ENCODE peak calls at places on chromosomes 5 and 9, in six cellular contexts. One of them, this sample, is unnamed.

GRCh38 chr5:151079838-151080619 is 805 bp downstream of the TNIP1 start:
- DNase-seq in A549: peak
- DNase-seq in stimulated activated CD4-positive, alpha-beta T cell treated with anti-CD3 and anti-CD28 coated beads, Interleukin-2, amount 100 ng/mL, for 48 hours: peak
- DNase-seq in astrocyte of the cerebellum: no peak
- DNase-seq in prostate gland: peak
- DNase-seq in activated T-cell treated with anti-CD3 and anti-CD28 coated beads, Interleukin-2, amount 50 U/mL, for 72 hours: peak
- DNase-seq in this sample: no peak

GRCh38 chr5:122404653-122405362 is 92.8 kb downstream of the SNCAIP start:
- DNase-seq in stimulated activated CD4-positive, alpha-beta T cell treated with anti-CD3 and anti-CD28 coated beads, Interleukin-2, amount 100 ng/mL, for 48 hours: no peak
- DNase-seq in activated T-cell treated with anti-CD3 and anti-CD28 coated beads, Interleukin-2, amount 50 U/mL, for 72 hours: no peak
- DNase-seq in astrocyte of the cerebellum: no peak
- DNase-seq in A549: no peak
- DNase-seq in prostate gland: no peak
- DNase-seq in this sample: no peak

GRCh38 chr9:84206801-84207200 is 133.8 kb downstream of the SLC28A3 start:
- DNase-seq in prostate gland: no peak
- DNase-seq in A549: no peak
- DNase-seq in activated T-cell treated with anti-CD3 and anti-CD28 coated beads, Interleukin-2, amount 50 U/mL, for 72 hours: no peak
- DNase-seq in stimulated activated CD4-positive, alpha-beta T cell treated with anti-CD3 and anti-CD28 coated beads, Interleukin-2, amount 100 ng/mL, for 48 hours: no peak
- DNase-seq in astrocyte of the cerebellum: no peak
- DNase-seq in this sample: no peak

GRCh38 chr9:134420281-134420835 is 94.1 kb downstream of the RXRA start:
- DNase-seq in stimulated activated CD4-positive, alpha-beta T cell treated with anti-CD3 and anti-CD28 coated beads, Interleukin-2, amount 100 ng/mL, for 48 hours: no peak
- DNase-seq in prostate gland: no peak
- DNase-seq in A549: no peak
- DNase-seq in astrocyte of the cerebellum: no peak
- DNase-seq in activated T-cell treated with anti-CD3 and anti-CD28 coated beads, Interleukin-2, amount 50 U/mL, for 72 hours: no peak
- DNase-seq in this sample: no peak

GRCh38 chr9:89690334-89690912 is 85.6 kb downstream of the GADD45G start:
- DNase-seq in activated T-cell treated with anti-CD3 and anti-CD28 coated beads, Interleukin-2, amount 50 U/mL, for 72 hours: no peak
- DNase-seq in astrocyte of the cerebellum: no peak
- DNase-seq in stimulated activated CD4-positive, alpha-beta T cell treated with anti-CD3 and anti-CD28 coated beads, Interleukin-2, amount 100 ng/mL, for 48 hours: no peak
- DNase-seq in prostate gland: no peak
- DNase-seq in A549: no peak
- DNase-seq in this sample: no peak

GRCh38 chr5:78720997-78721396 is 72.4 kb upstream of the LHFPL2 start:
- DNase-seq in astrocyte of the cerebellum: no peak
- DNase-seq in prostate gland: no peak
- DNase-seq in activated T-cell treated with anti-CD3 and anti-CD28 coated beads, Interleukin-2, amount 50 U/mL, for 72 hours: no peak
- DNase-seq in stimulated activated CD4-positive, alpha-beta T cell treated with anti-CD3 and anti-CD28 coated beads, Interleukin-2, amount 100 ng/mL, for 48 hours: no peak
- DNase-seq in A549: peak
- DNase-seq in this sample: no peak

GRCh38 chr9:21801683-21802417 is 586 bp upstream of the MTAP start:
- DNase-seq in activated T-cell treated with anti-CD3 and anti-CD28 coated beads, Interleukin-2, amount 50 U/mL, for 72 hours: no peak
- DNase-seq in A549: peak
- DNase-seq in astrocyte of the cerebellum: peak
- DNase-seq in stimulated activated CD4-positive, alpha-beta T cell treated with anti-CD3 and anti-CD28 coated beads, Interleukin-2, amount 100 ng/mL, for 48 hours: no peak
- DNase-seq in prostate gland: peak
- DNase-seq in this sample: no peak

GRCh38 chr5:34490501-34491250 is 165.5 kb upstream of the RAI14 start:
- DNase-seq in stimulated activated CD4-positive, alpha-beta T cell treated with anti-CD3 and anti-CD28 coated beads, Interleukin-2, amount 100 ng/mL, for 48 hours: no peak
- DNase-seq in activated T-cell treated with anti-CD3 and anti-CD28 coated beads, Interleukin-2, amount 50 U/mL, for 72 hours: no peak
- DNase-seq in A549: no peak
- DNase-seq in astrocyte of the cerebellum: no peak
- DNase-seq in prostate gland: no peak
- DNase-seq in this sample: no peak

GRCh38 chr5:172417983-172418630 is 36.2 kb downstream of the SH3PXD2B start:
- DNase-seq in prostate gland: peak
- DNase-seq in A549: peak
- DNase-seq in astrocyte of the cerebellum: peak
- DNase-seq in stimulated activated CD4-positive, alpha-beta T cell treated with anti-CD3 and anti-CD28 coated beads, Interleukin-2, amount 100 ng/mL, for 48 hours: no peak
- DNase-seq in activated T-cell treated with anti-CD3 and anti-CD28 coated beads, Interleukin-2, amount 50 U/mL, for 72 hours: no peak
- DNase-seq in this sample: no peak

GRCh38 chr5:106874974-106875373 is 795.8 kb downstream of the EFNA5 start:
- DNase-seq in prostate gland: no peak
- DNase-seq in stimulated activated CD4-positive, alpha-beta T cell treated with anti-CD3 and anti-CD28 coated beads, Interleukin-2, amount 100 ng/mL, for 48 hours: no peak
- DNase-seq in A549: no peak
- DNase-seq in activated T-cell treated with anti-CD3 and anti-CD28 coated beads, Interleukin-2, amount 50 U/mL, for 72 hours: no peak
- DNase-seq in astrocyte of the cerebellum: no peak
- DNase-seq in this sample: no peak

GRCh38 chr5:175385691-175386360 is 58.2 kb downstream of the DRD1 start:
- DNase-seq in stimulated activated CD4-positive, alpha-beta T cell treated with anti-CD3 and anti-CD28 coated beads, Interleukin-2, amount 100 ng/mL, for 48 hours: no peak
- DNase-seq in prostate gland: peak
- DNase-seq in A549: peak
- DNase-seq in astrocyte of the cerebellum: peak
- DNase-seq in activated T-cell treated with anti-CD3 and anti-CD28 coated beads, Interleukin-2, amount 50 U/mL, for 72 hours: no peak
- DNase-seq in this sample: no peak

GRCh38 chr5:78795757-78796156 is 147.2 kb upstream of the LHFPL2 start:
- DNase-seq in A549: peak
- DNase-seq in prostate gland: no peak
- DNase-seq in astrocyte of the cerebellum: no peak
- DNase-seq in stimulated activated CD4-positive, alpha-beta T cell treated with anti-CD3 and anti-CD28 coated beads, Interleukin-2, amount 100 ng/mL, for 48 hours: no peak
- DNase-seq in activated T-cell treated with anti-CD3 and anti-CD28 coated beads, Interleukin-2, amount 50 U/mL, for 72 hours: no peak
- DNase-seq in this sample: no peak

GRCh38 chr5:159912033-159912800 is 4.1 kb upstream of the ADRA1B start:
- DNase-seq in astrocyte of the cerebellum: no peak
- DNase-seq in A549: peak
- DNase-seq in stimulated activated CD4-positive, alpha-beta T cell treated with anti-CD3 and anti-CD28 coated beads, Interleukin-2, amount 100 ng/mL, for 48 hours: no peak
- DNase-seq in prostate gland: no peak
- DNase-seq in activated T-cell treated with anti-CD3 and anti-CD28 coated beads, Interleukin-2, amount 50 U/mL, for 72 hours: no peak
- DNase-seq in this sample: no peak

GRCh38 chr9:132312426-132312825 is 42.4 kb downstream of the SETX start:
- DNase-seq in stimulated activated CD4-positive, alpha-beta T cell treated with anti-CD3 and anti-CD28 coated beads, Interleukin-2, amount 100 ng/mL, for 48 hours: no peak
- DNase-seq in activated T-cell treated with anti-CD3 and anti-CD28 coated beads, Interleukin-2, amount 50 U/mL, for 72 hours: no peak
- DNase-seq in astrocyte of the cerebellum: no peak
- DNase-seq in prostate gland: no peak
- DNase-seq in A549: no peak
- DNase-seq in this sample: no peak

GRCh38 chr9:19994296-19994695 is 205.5 kb upstream of the SLC24A2 start:
- DNase-seq in astrocyte of the cerebellum: peak
- DNase-seq in activated T-cell treated with anti-CD3 and anti-CD28 coated beads, Interleukin-2, amount 50 U/mL, for 72 hours: no peak
- DNase-seq in stimulated activated CD4-positive, alpha-beta T cell treated with anti-CD3 and anti-CD28 coated beads, Interleukin-2, amount 100 ng/mL, for 48 hours: no peak
- DNase-seq in A549: no peak
- DNase-seq in prostate gland: no peak
- DNase-seq in this sample: no peak

GRCh38 chr5:177475563-177476427 is 2.4 kb upstream of the DBN1 start:
- DNase-seq in prostate gland: no peak
- DNase-seq in stimulated activated CD4-positive, alpha-beta T cell treated with anti-CD3 and anti-CD28 coated beads, Interleukin-2, amount 100 ng/mL, for 48 hours: no peak
- DNase-seq in A549: no peak
- DNase-seq in activated T-cell treated with anti-CD3 and anti-CD28 coated beads, Interleukin-2, amount 50 U/mL, for 72 hours: no peak
- DNase-seq in astrocyte of the cerebellum: no peak
- DNase-seq in this sample: no peak

GRCh38 chr9:97803167-97804058 is 49.6 kb upstream of the FOXE1 start:
- DNase-seq in stimulated activated CD4-positive, alpha-beta T cell treated with anti-CD3 and anti-CD28 coated beads, Interleukin-2, amount 100 ng/mL, for 48 hours: peak
- DNase-seq in A549: peak
- DNase-seq in prostate gland: peak
- DNase-seq in activated T-cell treated with anti-CD3 and anti-CD28 coated beads, Interleukin-2, amount 50 U/mL, for 72 hours: peak
- DNase-seq in astrocyte of the cerebellum: no peak
- DNase-seq in this sample: peak

GRCh38 chr5:15933481-15934207 is 245.9 kb downstream of the MARCHF11 start:
- DNase-seq in astrocyte of the cerebellum: no peak
- DNase-seq in activated T-cell treated with anti-CD3 and anti-CD28 coated beads, Interleukin-2, amount 50 U/mL, for 72 hours: no peak
- DNase-seq in prostate gland: no peak
- DNase-seq in stimulated activated CD4-positive, alpha-beta T cell treated with anti-CD3 and anti-CD28 coated beads, Interleukin-2, amount 100 ng/mL, for 48 hours: no peak
- DNase-seq in A549: no peak
- DNase-seq in this sample: no peak

GRCh38 chr9:137462396-137463193 is 3.5 kb upstream of the NSMF start:
- DNase-seq in activated T-cell treated with anti-CD3 and anti-CD28 coated beads, Interleukin-2, amount 50 U/mL, for 72 hours: no peak
- DNase-seq in stimulated activated CD4-positive, alpha-beta T cell treated with anti-CD3 and anti-CD28 coated beads, Interleukin-2, amount 100 ng/mL, for 48 hours: no peak
- DNase-seq in A549: no peak
- DNase-seq in prostate gland: no peak
- DNase-seq in astrocyte of the cerebellum: no peak
- DNase-seq in this sample: no peak

GRCh38 chr5:149694007-149694406 is 36.1 kb upstream of the PPARGC1B start:
- DNase-seq in stimulated activated CD4-positive, alpha-beta T cell treated with anti-CD3 and anti-CD28 coated beads, Interleukin-2, amount 100 ng/mL, for 48 hours: no peak
- DNase-seq in activated T-cell treated with anti-CD3 and anti-CD28 coated beads, Interleukin-2, amount 50 U/mL, for 72 hours: no peak
- DNase-seq in prostate gland: no peak
- DNase-seq in A549: no peak
- DNase-seq in astrocyte of the cerebellum: no peak
- DNase-seq in this sample: no peak

GRCh38 chr5:72295539-72295938 is 24.5 kb downstream of the MRPS27 start:
- DNase-seq in prostate gland: no peak
- DNase-seq in astrocyte of the cerebellum: no peak
- DNase-seq in stimulated activated CD4-positive, alpha-beta T cell treated with anti-CD3 and anti-CD28 coated beads, Interleukin-2, amount 100 ng/mL, for 48 hours: no peak
- DNase-seq in activated T-cell treated with anti-CD3 and anti-CD28 coated beads, Interleukin-2, amount 50 U/mL, for 72 hours: no peak
- DNase-seq in A549: no peak
- DNase-seq in this sample: no peak

GRCh38 chr9:108620767-108621166 is 235.0 kb downstream of the ACTL7B start:
- DNase-seq in astrocyte of the cerebellum: no peak
- DNase-seq in prostate gland: no peak
- DNase-seq in activated T-cell treated with anti-CD3 and anti-CD28 coated beads, Interleukin-2, amount 50 U/mL, for 72 hours: no peak
- DNase-seq in A549: no peak
- DNase-seq in stimulated activated CD4-positive, alpha-beta T cell treated with anti-CD3 and anti-CD28 coated beads, Interleukin-2, amount 100 ng/mL, for 48 hours: no peak
- DNase-seq in this sample: no peak

GRCh38 chr9:27586200-27586599 is 12.9 kb upstream of the C9orf72 start:
- DNase-seq in prostate gland: no peak
- DNase-seq in activated T-cell treated with anti-CD3 and anti-CD28 coated beads, Interleukin-2, amount 50 U/mL, for 72 hours: no peak
- DNase-seq in astrocyte of the cerebellum: no peak
- DNase-seq in stimulated activated CD4-positive, alpha-beta T cell treated with anti-CD3 and anti-CD28 coated beads, Interleukin-2, amount 100 ng/mL, for 48 hours: no peak
- DNase-seq in A549: no peak
- DNase-seq in this sample: no peak

GRCh38 chr9:75239176-75239575 is 150.9 kb downstream of the OSTF1 start:
- DNase-seq in activated T-cell treated with anti-CD3 and anti-CD28 coated beads, Interleukin-2, amount 50 U/mL, for 72 hours: no peak
- DNase-seq in A549: peak
- DNase-seq in astrocyte of the cerebellum: no peak
- DNase-seq in stimulated activated CD4-positive, alpha-beta T cell treated with anti-CD3 and anti-CD28 coated beads, Interleukin-2, amount 100 ng/mL, for 48 hours: no peak
- DNase-seq in prostate gland: no peak
- DNase-seq in this sample: no peak

GRCh38 chr9:83271665-83272071 is 208.7 kb upstream of the RASEF start:
- DNase-seq in stimulated activated CD4-positive, alpha-beta T cell treated with anti-CD3 and anti-CD28 coated beads, Interleukin-2, amount 100 ng/mL, for 48 hours: no peak
- DNase-seq in prostate gland: no peak
- DNase-seq in activated T-cell treated with anti-CD3 and anti-CD28 coated beads, Interleukin-2, amount 50 U/mL, for 72 hours: no peak
- DNase-seq in astrocyte of the cerebellum: no peak
- DNase-seq in A549: no peak
- DNase-seq in this sample: no peak

GRCh38 chr5:81344736-81345135 is 43.3 kb downstream of the ZCCHC9 start:
- DNase-seq in activated T-cell treated with anti-CD3 and anti-CD28 coated beads, Interleukin-2, amount 50 U/mL, for 72 hours: no peak
- DNase-seq in stimulated activated CD4-positive, alpha-beta T cell treated with anti-CD3 and anti-CD28 coated beads, Interleukin-2, amount 100 ng/mL, for 48 hours: no peak
- DNase-seq in A549: no peak
- DNase-seq in prostate gland: no peak
- DNase-seq in astrocyte of the cerebellum: no peak
- DNase-seq in this sample: no peak

GRCh38 chr5:155729684-155730059 is 597.3 kb upstream of the SGCD start:
- DNase-seq in stimulated activated CD4-positive, alpha-beta T cell treated with anti-CD3 and anti-CD28 coated beads, Interleukin-2, amount 100 ng/mL, for 48 hours: no peak
- DNase-seq in A549: no peak
- DNase-seq in astrocyte of the cerebellum: no peak
- DNase-seq in activated T-cell treated with anti-CD3 and anti-CD28 coated beads, Interleukin-2, amount 50 U/mL, for 72 hours: no peak
- DNase-seq in prostate gland: no peak
- DNase-seq in this sample: no peak

GRCh38 chr9:115034801-115035200 is 83.2 kb downstream of the TNC start:
- DNase-seq in prostate gland: no peak
- DNase-seq in astrocyte of the cerebellum: peak
- DNase-seq in A549: no peak
- DNase-seq in stimulated activated CD4-positive, alpha-beta T cell treated with anti-CD3 and anti-CD28 coated beads, Interleukin-2, amount 100 ng/mL, for 48 hours: no peak
- DNase-seq in activated T-cell treated with anti-CD3 and anti-CD28 coated beads, Interleukin-2, amount 50 U/mL, for 72 hours: no peak
- DNase-seq in this sample: no peak

This sample was measured in T-helper 2 cell.